ENCODE peak calls at places on chromosomes 2 and 18, in five cellular contexts. One of them, this sample, is unnamed.

GRCh38 chr2:160905862-160906261 is 254.4 kb upstream of the TANK start:
- DNase-seq in AG09309: no peak
- DNase-seq in A673: no peak
- DNase-seq in GM23248: no peak
- DNase-seq in ovary: no peak
- DNase-seq in this sample: no peak

GRCh38 chr2:39593439-39594393 is 72.0 kb upstream of the TMEM178A start:
- DNase-seq in AG09309: peak; percentile 74
- DNase-seq in A673: peak; percentile 66
- DNase-seq in GM23248: peak; percentile 86
- DNase-seq in ovary: peak; percentile 11
- DNase-seq in this sample: no peak

GRCh38 chr2:204260162-204260877 is 285.0 kb upstream of the PARD3B start:
- DNase-seq in AG09309: peak; percentile 44
- DNase-seq in A673: peak; percentile 91
- DNase-seq in GM23248: peak; percentile 84
- DNase-seq in ovary: peak; percentile 33
- DNase-seq in this sample: peak; percentile 36

GRCh38 chr2:232103140-232103737 is 141.7 kb downstream of the DIS3L2 start:
- DNase-seq in AG09309: peak; percentile 7
- DNase-seq in A673: no peak
- DNase-seq in GM23248: peak; percentile 21
- DNase-seq in ovary: no peak
- DNase-seq in this sample: no peak

GRCh38 chr2:30122362-30122761 is 24.4 kb upstream of the YPEL5 start:
- DNase-seq in AG09309: no peak
- DNase-seq in A673: no peak
- DNase-seq in GM23248: no peak
- DNase-seq in ovary: no peak
- DNase-seq in this sample: no peak

GRCh38 chr2:2292381-2292780 is 38.7 kb downstream of the MYT1L start:
- DNase-seq in AG09309: no peak
- DNase-seq in A673: no peak
- DNase-seq in GM23248: no peak
- DNase-seq in ovary: no peak
- DNase-seq in this sample: no peak

GRCh38 chr2:112181571-112182290 is 43.5 kb downstream of the FBLN7 start:
- DNase-seq in AG09309: no peak
- DNase-seq in A673: no peak
- DNase-seq in GM23248: no peak
- DNase-seq in ovary: no peak
- DNase-seq in this sample: no peak

GRCh38 chr2:44638649-44639048 is 276.9 kb downstream of the CAMKMT start:
- DNase-seq in AG09309: no peak
- DNase-seq in A673: no peak
- DNase-seq in GM23248: no peak
- DNase-seq in ovary: no peak
- DNase-seq in this sample: no peak

GRCh38 chr18:9737814-9738160 is 29.7 kb downstream of the RAB31 start:
- DNase-seq in AG09309: no peak
- DNase-seq in A673: peak; percentile 44
- DNase-seq in GM23248: peak; percentile 26
- DNase-seq in ovary: no peak
- DNase-seq in this sample: no peak

GRCh38 chr2:317501-318424 is 29.9 kb upstream of the ALKAL2 start:
- DNase-seq in AG09309: no peak
- DNase-seq in A673: no peak
- DNase-seq in GM23248: peak; percentile 59
- DNase-seq in ovary: no peak
- DNase-seq in this sample: no peak

GRCh38 chr18:78799382-78800089 is 180.1 kb upstream of the SALL3 start:
- DNase-seq in AG09309: no peak
- DNase-seq in A673: no peak
- DNase-seq in GM23248: no peak
- DNase-seq in ovary: no peak
- DNase-seq in this sample: no peak

GRCh38 chr2:59296279-59296678 is 1055.2 kb upstream of the FANCL start:
- DNase-seq in AG09309: no peak
- DNase-seq in A673: no peak
- DNase-seq in GM23248: no peak
- DNase-seq in ovary: no peak
- DNase-seq in this sample: no peak

GRCh38 chr2:9002637-9003365 is 683 bp downstream of the MBOAT2 start:
- DNase-seq in AG09309: no peak
- DNase-seq in A673: peak; percentile 55
- DNase-seq in GM23248: peak; percentile 48
- DNase-seq in ovary: peak; percentile 17
- DNase-seq in this sample: no peak

GRCh38 chr2:31083204-31083993 is 54.8 kb downstream of the GALNT14 start:
- DNase-seq in AG09309: no peak
- DNase-seq in A673: no peak
- DNase-seq in GM23248: no peak
- DNase-seq in ovary: no peak
- DNase-seq in this sample: no peak

GRCh38 chr18:13369353-13369752 is 150.8 kb downstream of the LDLRAD4 start:
- DNase-seq in AG09309: no peak
- DNase-seq in A673: no peak
- DNase-seq in GM23248: no peak
- DNase-seq in ovary: no peak
- DNase-seq in this sample: no peak

GRCh38 chr2:119179951-119180350 is 21.4 kb upstream of the C1QL2 start:
- DNase-seq in AG09309: no peak
- DNase-seq in A673: no peak
- DNase-seq in GM23248: peak; percentile 32
- DNase-seq in ovary: no peak
- DNase-seq in this sample: no peak

GRCh38 chr2:197028633-197029032 is 102.1 kb upstream of the PGAP1 start:
- DNase-seq in AG09309: no peak
- DNase-seq in A673: no peak
- DNase-seq in GM23248: no peak
- DNase-seq in ovary: no peak
- DNase-seq in this sample: peak; percentile 77
- H3K4me3 ChIP-seq in AG09309: no peak overlapping the region
- H3K4me3 ChIP-seq in A673: no peak overlapping the region
- H3K4me3 ChIP-seq in GM23248: no peak overlapping the region
- H3K4me3 ChIP-seq in ovary: no peak overlapping the region
- H3K4me3 ChIP-seq in this sample: peak overlapping the region; percentile 15

DNA sequence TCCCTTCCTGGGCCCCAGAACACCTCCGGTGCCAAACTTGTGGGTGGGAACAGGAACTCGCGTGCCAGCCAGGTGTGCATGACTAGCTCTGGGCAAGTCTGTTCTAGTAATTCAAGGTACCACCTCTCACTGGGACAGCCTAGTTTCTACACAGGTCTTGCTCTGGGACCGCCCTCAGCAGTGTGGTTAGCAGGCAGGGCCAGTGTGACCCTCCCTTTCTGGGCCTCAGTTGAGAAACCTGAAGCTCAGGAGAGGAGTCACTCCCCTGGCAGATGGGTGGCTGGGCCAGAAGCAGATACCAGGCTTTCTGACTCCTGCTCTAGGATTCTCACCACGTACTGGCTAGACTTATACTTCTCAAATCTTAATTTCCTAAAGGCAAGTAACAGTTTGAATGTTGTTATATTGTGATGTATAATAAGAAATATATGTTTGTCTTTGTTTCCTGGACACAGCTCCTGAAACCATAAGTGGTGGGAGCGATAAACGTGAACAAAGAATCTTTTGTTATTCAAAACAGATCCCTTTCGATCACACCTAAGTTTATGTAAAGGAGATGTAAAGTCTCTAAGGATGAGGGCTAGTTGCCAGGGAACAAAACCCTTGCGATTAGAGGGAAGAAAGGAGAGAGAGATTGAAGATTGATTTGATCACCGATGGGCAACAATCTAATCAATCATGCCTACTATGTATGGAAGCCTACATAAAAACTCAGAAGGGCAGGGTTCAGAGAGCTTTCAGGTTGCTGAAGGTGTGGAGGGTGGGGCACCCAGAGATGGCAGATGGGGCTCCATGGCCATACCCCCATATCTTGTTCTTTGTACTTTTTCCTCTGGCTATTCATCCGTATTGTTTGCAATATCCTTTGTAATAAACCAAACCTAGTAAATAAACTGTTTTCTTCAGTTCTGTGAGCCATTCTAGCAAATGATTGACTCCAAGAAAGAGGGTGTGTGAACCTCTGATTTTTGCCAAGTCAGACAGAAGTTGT is 952 bp upstream of the UGT1A6 start:
- DNase-seq in AG09309: no peak
- DNase-seq in A673: no peak
- DNase-seq in GM23248: no peak
- DNase-seq in ovary: no peak
- DNase-seq in this sample: no peak
- H3K4me3 ChIP-seq in AG09309: no peak overlapping the region
- H3K4me3 ChIP-seq in A673: no peak overlapping the region
- H3K4me3 ChIP-seq in GM23248: no peak overlapping the region
- H3K4me3 ChIP-seq in ovary: no peak overlapping the region
- H3K4me3 ChIP-seq in this sample: no peak overlapping the region

GRCh38 chr2:230924092-230924469 is 961 bp downstream of the GPR55 start:
- DNase-seq in AG09309: no peak
- DNase-seq in A673: no peak
- DNase-seq in GM23248: no peak
- DNase-seq in ovary: no peak
- DNase-seq in this sample: no peak
- H3K4me3 ChIP-seq in AG09309: no peak overlapping the region
- H3K4me3 ChIP-seq in A673: no peak overlapping the region
- H3K4me3 ChIP-seq in GM23248: no peak overlapping the region
- H3K4me3 ChIP-seq in ovary: no peak overlapping the region
- H3K4me3 ChIP-seq in this sample: no peak overlapping the region

DNA sequence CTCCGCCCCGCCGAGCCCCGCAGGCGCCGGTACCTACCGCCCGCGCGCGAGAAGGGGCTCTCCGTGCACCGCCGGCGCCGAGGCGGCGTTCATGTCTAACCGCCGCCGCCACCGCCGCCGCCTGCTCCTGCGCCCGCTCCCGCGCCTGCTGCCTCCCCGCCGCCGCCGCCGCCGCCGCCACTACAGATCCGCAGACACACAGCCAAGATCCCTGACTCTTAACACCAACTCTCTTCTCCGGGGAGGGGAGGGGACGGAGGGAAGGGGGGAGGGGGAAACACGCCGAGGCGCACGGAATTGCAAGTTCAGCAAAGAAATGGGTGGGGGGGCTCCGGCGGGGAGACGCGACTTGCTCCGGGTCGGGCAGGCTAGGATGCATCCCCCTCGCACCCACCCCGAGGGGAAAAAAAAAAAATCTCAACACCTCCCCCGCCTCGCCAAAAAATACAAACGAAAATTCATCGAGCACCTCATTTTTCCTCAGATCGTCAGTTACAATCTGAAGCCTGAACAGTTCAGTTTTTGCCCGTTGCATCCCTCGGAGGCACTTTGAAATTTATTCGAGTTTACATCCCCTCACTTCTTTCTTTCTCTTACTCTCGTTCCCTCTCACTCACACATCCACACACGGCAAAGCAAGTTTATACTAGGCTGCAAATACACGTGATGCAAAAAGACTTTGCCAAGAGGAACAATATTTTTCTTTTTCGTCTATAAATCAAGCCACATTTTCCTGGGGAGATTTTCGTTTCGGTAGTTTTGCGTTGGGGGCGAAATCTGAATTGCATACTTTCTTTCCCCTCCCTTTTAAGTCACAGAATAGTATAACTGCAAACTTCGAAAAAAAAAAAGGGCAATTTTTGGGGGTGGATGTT is at the start of gene TCF4:
- DNase-seq in AG09309: no peak
- DNase-seq in A673: peak; percentile 83
- DNase-seq in GM23248: peak; percentile 86
- DNase-seq in ovary: peak; percentile 54
- DNase-seq in this sample: peak; percentile 22
- H3K4me3 ChIP-seq in AG09309: peak within 1 kb of the TSS; percentile 73
- H3K4me3 ChIP-seq in A673: peak within 1 kb of the TSS; percentile 64
- H3K4me3 ChIP-seq in GM23248: peak within 1 kb of the TSS; percentile 88
- H3K4me3 ChIP-seq in ovary: peak within 1 kb of the TSS; percentile 42
- H3K4me3 ChIP-seq in this sample: peak within 1 kb of the TSS; percentile 61

GRCh38 chr18:57957210-57957609 is 86.8 kb upstream of the NEDD4L start:
- DNase-seq in AG09309: no peak
- DNase-seq in A673: no peak
- DNase-seq in GM23248: no peak
- DNase-seq in ovary: no peak
- DNase-seq in this sample: no peak
- H3K4me3 ChIP-seq in AG09309: no peak overlapping the region
- H3K4me3 ChIP-seq in A673: no peak overlapping the region
- H3K4me3 ChIP-seq in GM23248: no peak overlapping the region
- H3K4me3 ChIP-seq in ovary: no peak overlapping the region
- H3K4me3 ChIP-seq in this sample: no peak overlapping the region

GRCh38 chr2:217942731-217943335 is 60.0 kb downstream of the TNS1 start:
- DNase-seq in AG09309: no peak
- DNase-seq in A673: no peak
- DNase-seq in GM23248: no peak
- DNase-seq in ovary: no peak
- DNase-seq in this sample: no peak

GRCh38 chr2:217943379-217944321 is 59.1 kb downstream of the TNS1 start:
- DNase-seq in AG09309: no peak
- DNase-seq in A673: peak; percentile 53
- DNase-seq in GM23248: peak; percentile 85
- DNase-seq in ovary: peak; percentile 76
- DNase-seq in this sample: no peak

GRCh38 chr2:217940261-217941220 is 62.3 kb downstream of the TNS1 start:
- DNase-seq in AG09309: no peak
- DNase-seq in A673: no peak
- DNase-seq in GM23248: no peak
- DNase-seq in ovary: no peak
- DNase-seq in this sample: no peak

GRCh38 chr2:217941339-217941738 is 61.5 kb downstream of the TNS1 start:
- DNase-seq in AG09309: no peak
- DNase-seq in A673: no peak
- DNase-seq in GM23248: no peak
- DNase-seq in ovary: no peak
- DNase-seq in this sample: no peak

DNA sequence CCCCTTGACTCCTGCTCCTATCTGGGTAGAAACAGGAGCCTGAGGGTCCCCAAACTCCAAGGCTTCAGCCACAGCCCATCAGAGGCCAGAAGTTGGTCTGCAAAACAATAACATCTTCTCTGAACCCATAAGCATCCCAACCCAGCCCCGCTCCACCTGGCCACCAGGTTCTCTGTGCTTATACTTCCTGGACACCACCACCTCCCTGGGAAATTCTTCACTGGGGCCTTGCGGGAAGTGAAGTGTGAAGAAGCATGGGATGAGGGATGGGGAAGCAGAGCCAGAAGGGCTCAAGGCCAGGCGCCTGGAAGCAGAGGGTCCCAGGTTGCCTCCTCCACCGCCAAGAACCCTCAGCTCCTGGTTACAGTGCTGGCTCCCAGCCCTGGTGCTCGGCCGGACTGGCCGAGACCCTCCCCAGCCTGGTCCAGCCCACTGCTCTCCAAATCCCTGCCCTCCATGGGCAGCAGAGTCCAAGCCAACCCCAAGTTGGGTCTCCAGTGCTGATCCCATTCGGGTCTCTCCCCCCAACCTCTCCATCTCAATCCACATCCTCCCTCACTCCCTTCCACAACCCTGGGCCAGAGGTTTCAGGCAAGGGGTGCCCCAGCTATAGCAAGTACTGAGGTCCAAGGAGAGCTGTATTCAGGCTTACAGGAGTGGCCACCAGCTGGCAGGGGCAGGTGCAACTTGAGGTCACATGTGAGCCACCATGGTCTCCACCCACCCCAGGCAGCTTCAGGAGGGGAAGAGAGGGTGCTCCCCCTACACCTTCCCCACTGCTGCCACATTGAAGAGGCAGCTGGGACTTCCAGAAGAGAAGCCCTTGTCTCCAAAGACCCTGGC is 60.7 kb downstream of the TNS1 start:
- DNase-seq in AG09309: no peak
- DNase-seq in A673: no peak
- DNase-seq in GM23248: no peak
- DNase-seq in ovary: no peak
- DNase-seq in this sample: no peak
- H3K4me3 ChIP-seq in AG09309: peak overlapping the region; percentile 63
- H3K4me3 ChIP-seq in A673: no peak overlapping the region
- H3K4me3 ChIP-seq in GM23248: peak overlapping the region; percentile 79
- H3K4me3 ChIP-seq in ovary: peak overlapping the region; percentile 50
- H3K4me3 ChIP-seq in this sample: no peak overlapping the region

This sample was measured in Jurkat, Clone E6-1.